ENCODE peak calls at places on chromosomes 12 and 14, in nine cellular contexts. M, F, V, I, D, C, R, W and O are unnamed samples.
A peak's percentile ranks its signal among the peaks of the same experiment; 100 is the strongest.

GRCh38 chr12:6295187-6295811 is 15.2 kb upstream of the PLEKHG6 start:
- DNase-seq in M (peak; percentile 81), F (no peak), V (peak; percentile 93), I (no peak), D (no peak), C (peak; percentile 88), R (no peak), W (no peak), O (peak; percentile 87)

GRCh38 chr12:103884316-103884715 is 43.3 kb upstream of the NT5DC3 start:
- DNase-seq in M (peak; percentile 65), F (no peak), V (peak; percentile 66), I (peak; percentile 45), D (peak; percentile 10), C (peak; percentile 71), R (no peak), W (no peak), O (peak; percentile 47)

GRCh38 chr12:57012600-57013465 is 3.5 kb downstream of the TAC3 start:
- DNase-seq in M (no peak), F (no peak), V (no peak), I (no peak), D (no peak), C (no peak), R (no peak), W (no peak), O (no peak)

GRCh38 chr12:59115995-59116394 is 195.7 kb upstream of the LRIG3 start:
- DNase-seq in M (no peak), F (no peak), V (peak; percentile 28), I (no peak), D (no peak), C (no peak), R (no peak), W (no peak), O (no peak)

GRCh38 chr14:59269431-59269830 is 81.0 kb downstream of the DAAM1 start:
- DNase-seq in M (no peak), F (no peak), V (no peak), I (no peak), D (no peak), C (no peak), R (no peak), W (no peak), O (no peak)

GRCh38 chr14:31083781-31084180 is 57.6 kb upstream of the STRN3 start:
- DNase-seq in M (no peak), F (no peak), V (no peak), I (no peak), D (no peak), C (no peak), R (no peak), W (no peak), O (no peak)

GRCh38 chr12:77001181-77001758 is 64.1 kb downstream of the E2F7 start:
- DNase-seq in M (no peak), F (no peak), V (no peak), I (no peak), D (peak; percentile 63), C (no peak), R (no peak), W (no peak), O (no peak)

GRCh38 chr12:11669348-11669747 is 19.9 kb downstream of the ETV6 start:
- DNase-seq in M (no peak), F (no peak), V (no peak), I (no peak), D (no peak), C (no peak), R (no peak), W (no peak), O (no peak)

GRCh38 chr12:86376052-86376451 is 119.9 kb upstream of the MGAT4C start:
- DNase-seq in M (no peak), F (no peak), V (no peak), I (no peak), D (peak; percentile 15), C (no peak), R (no peak), W (no peak), O (no peak)

GRCh38 chr12:111412007-111412829 is 6.5 kb downstream of the SH2B3 start:
- DNase-seq in M (no peak), F (no peak), V (peak; percentile 17), I (peak; percentile 74), D (no peak), C (peak; percentile 75), R (peak; percentile 31), W (no peak), O (peak; percentile 57)

GRCh38 chr14:100070310-100070709 is 5.1 kb downstream of the EVL start:
- DNase-seq in M (no peak), F (no peak), V (no peak), I (no peak), D (no peak), C (no peak), R (no peak), W (no peak), O (no peak)